ENCODE peak calls at places on chromosomes 12 and 14, in eight cellular contexts. One of them, this sample, is unnamed.

GRCh38 chr14:31159682-31160296 is 47.8 kb downstream of the HECTD1 start:
- DNase-seq in activated T-cell treated with anti-CD3 and anti-CD28 coated beads for 1 hour: no peak
- DNase-seq in germinal center: no peak
- DNase-seq in NCI-H2081: no peak
- DNase-seq in iPS-NIHi11: no peak
- DNase-seq in A673: peak
- DNase-seq in activated T-helper 1 cell treated with anti-CD3 and anti-CD28 coated beads, Interleukin-2, amount 50 U/mL, for 16 hours: no peak
- DNase-seq in T-helper 2 cell: no peak
- DNase-seq in this sample: no peak

GRCh38 chr14:74630881-74631690 is 19.0 kb upstream of the LTBP2 start:
- DNase-seq in activated T-cell treated with anti-CD3 and anti-CD28 coated beads for 1 hour: no peak
- DNase-seq in germinal center: no peak
- DNase-seq in NCI-H2081: no peak
- DNase-seq in iPS-NIHi11: no peak
- DNase-seq in A673: no peak
- DNase-seq in activated T-helper 1 cell treated with anti-CD3 and anti-CD28 coated beads, Interleukin-2, amount 50 U/mL, for 16 hours: no peak
- DNase-seq in T-helper 2 cell: no peak
- DNase-seq in this sample: no peak

GRCh38 chr12:131784909-131785762 is 43.1 kb upstream of the MMP17 start:
- DNase-seq in activated T-cell treated with anti-CD3 and anti-CD28 coated beads for 1 hour: no peak
- DNase-seq in germinal center: no peak
- DNase-seq in NCI-H2081: no peak
- DNase-seq in iPS-NIHi11: peak
- DNase-seq in A673: no peak
- DNase-seq in activated T-helper 1 cell treated with anti-CD3 and anti-CD28 coated beads, Interleukin-2, amount 50 U/mL, for 16 hours: no peak
- DNase-seq in T-helper 2 cell: no peak
- DNase-seq in this sample: peak

GRCh38 chr12:63045020-63045860 is 105.8 kb downstream of the AVPR1A start:
- DNase-seq in activated T-cell treated with anti-CD3 and anti-CD28 coated beads for 1 hour: no peak
- DNase-seq in germinal center: no peak
- DNase-seq in NCI-H2081: no peak
- DNase-seq in iPS-NIHi11: no peak
- DNase-seq in A673: no peak
- DNase-seq in activated T-helper 1 cell treated with anti-CD3 and anti-CD28 coated beads, Interleukin-2, amount 50 U/mL, for 16 hours: no peak
- DNase-seq in T-helper 2 cell: no peak
- DNase-seq in this sample: peak

GRCh38 chr12:72089678-72090077 is 151.0 kb downstream of the TPH2 start:
- DNase-seq in activated T-cell treated with anti-CD3 and anti-CD28 coated beads for 1 hour: no peak
- DNase-seq in germinal center: no peak
- DNase-seq in NCI-H2081: peak
- DNase-seq in iPS-NIHi11: no peak
- DNase-seq in A673: no peak
- DNase-seq in activated T-helper 1 cell treated with anti-CD3 and anti-CD28 coated beads, Interleukin-2, amount 50 U/mL, for 16 hours: no peak
- DNase-seq in T-helper 2 cell: no peak
- DNase-seq in this sample: no peak

GRCh38 chr14:103123634-103124500 is 606 bp downstream of the TNFAIP2 start:
- DNase-seq in activated T-cell treated with anti-CD3 and anti-CD28 coated beads for 1 hour: no peak
- DNase-seq in germinal center: no peak
- DNase-seq in NCI-H2081: no peak
- DNase-seq in iPS-NIHi11: peak
- DNase-seq in A673: no peak
- DNase-seq in activated T-helper 1 cell treated with anti-CD3 and anti-CD28 coated beads, Interleukin-2, amount 50 U/mL, for 16 hours: no peak
- DNase-seq in T-helper 2 cell: no peak
- DNase-seq in this sample: peak

GRCh38 chr12:29726321-29726692 is 57.4 kb downstream of the TMTC1 start:
- DNase-seq in activated T-cell treated with anti-CD3 and anti-CD28 coated beads for 1 hour: no peak
- DNase-seq in germinal center: no peak
- DNase-seq in NCI-H2081: no peak
- DNase-seq in iPS-NIHi11: no peak
- DNase-seq in A673: peak
- DNase-seq in activated T-helper 1 cell treated with anti-CD3 and anti-CD28 coated beads, Interleukin-2, amount 50 U/mL, for 16 hours: no peak
- DNase-seq in T-helper 2 cell: no peak
- DNase-seq in this sample: peak

GRCh38 chr14:88998027-88998426 is 173.6 kb downstream of the TTC8 start:
- DNase-seq in activated T-cell treated with anti-CD3 and anti-CD28 coated beads for 1 hour: no peak
- DNase-seq in germinal center: no peak
- DNase-seq in NCI-H2081: no peak
- DNase-seq in iPS-NIHi11: no peak
- DNase-seq in A673: no peak
- DNase-seq in activated T-helper 1 cell treated with anti-CD3 and anti-CD28 coated beads, Interleukin-2, amount 50 U/mL, for 16 hours: no peak
- DNase-seq in T-helper 2 cell: no peak
- DNase-seq in this sample: no peak

GRCh38 chr12:116927244-116927940 is 16.6 kb downstream of the FBXW8 start:
- DNase-seq in activated T-cell treated with anti-CD3 and anti-CD28 coated beads for 1 hour: no peak
- DNase-seq in germinal center: no peak
- DNase-seq in NCI-H2081: no peak
- DNase-seq in iPS-NIHi11: no peak
- DNase-seq in A673: no peak
- DNase-seq in activated T-helper 1 cell treated with anti-CD3 and anti-CD28 coated beads, Interleukin-2, amount 50 U/mL, for 16 hours: no peak
- DNase-seq in T-helper 2 cell: no peak
- DNase-seq in this sample: no peak

GRCh38 chr12:112017041-112017440 is 3.8 kb downstream of the ERP29 start:
- DNase-seq in activated T-cell treated with anti-CD3 and anti-CD28 coated beads for 1 hour: no peak
- DNase-seq in germinal center: no peak
- DNase-seq in NCI-H2081: no peak
- DNase-seq in iPS-NIHi11: no peak
- DNase-seq in A673: no peak
- DNase-seq in activated T-helper 1 cell treated with anti-CD3 and anti-CD28 coated beads, Interleukin-2, amount 50 U/mL, for 16 hours: no peak
- DNase-seq in T-helper 2 cell: no peak
- DNase-seq in this sample: no peak

GRCh38 chr14:74804219-74804825 is 41.2 kb downstream of the YLPM1 start:
- DNase-seq in activated T-cell treated with anti-CD3 and anti-CD28 coated beads for 1 hour: no peak
- DNase-seq in germinal center: peak
- DNase-seq in NCI-H2081: no peak
- DNase-seq in iPS-NIHi11: peak
- DNase-seq in A673: peak
- DNase-seq in activated T-helper 1 cell treated with anti-CD3 and anti-CD28 coated beads, Interleukin-2, amount 50 U/mL, for 16 hours: no peak
- DNase-seq in T-helper 2 cell: peak
- DNase-seq in this sample: peak

GRCh38 chr12:109735825-109736551 is 22.4 kb downstream of the FAM222A start:
- DNase-seq in activated T-cell treated with anti-CD3 and anti-CD28 coated beads for 1 hour: no peak
- DNase-seq in germinal center: no peak
- DNase-seq in NCI-H2081: no peak
- DNase-seq in iPS-NIHi11: no peak
- DNase-seq in A673: no peak
- DNase-seq in activated T-helper 1 cell treated with anti-CD3 and anti-CD28 coated beads, Interleukin-2, amount 50 U/mL, for 16 hours: no peak
- DNase-seq in T-helper 2 cell: no peak
- DNase-seq in this sample: no peak

GRCh38 chr14:64174922-64175782 is 119.0 kb downstream of the ESR2 start:
- DNase-seq in activated T-cell treated with anti-CD3 and anti-CD28 coated beads for 1 hour: no peak
- DNase-seq in germinal center: no peak
- DNase-seq in NCI-H2081: no peak
- DNase-seq in iPS-NIHi11: no peak
- DNase-seq in A673: no peak
- DNase-seq in activated T-helper 1 cell treated with anti-CD3 and anti-CD28 coated beads, Interleukin-2, amount 50 U/mL, for 16 hours: no peak
- DNase-seq in T-helper 2 cell: no peak
- DNase-seq in this sample: no peak

GRCh38 chr14:101501341-101501740 is 60.0 kb upstream of the DIO3 start:
- DNase-seq in activated T-cell treated with anti-CD3 and anti-CD28 coated beads for 1 hour: no peak
- DNase-seq in germinal center: no peak
- DNase-seq in NCI-H2081: no peak
- DNase-seq in iPS-NIHi11: no peak
- DNase-seq in A673: no peak
- DNase-seq in activated T-helper 1 cell treated with anti-CD3 and anti-CD28 coated beads, Interleukin-2, amount 50 U/mL, for 16 hours: no peak
- DNase-seq in T-helper 2 cell: no peak
- DNase-seq in this sample: no peak

GRCh38 chr14:28759056-28759657 is 7.4 kb upstream of the FOXG1 start:
- DNase-seq in activated T-cell treated with anti-CD3 and anti-CD28 coated beads for 1 hour: no peak
- DNase-seq in germinal center: no peak
- DNase-seq in NCI-H2081: no peak
- DNase-seq in iPS-NIHi11: no peak
- DNase-seq in A673: no peak
- DNase-seq in activated T-helper 1 cell treated with anti-CD3 and anti-CD28 coated beads, Interleukin-2, amount 50 U/mL, for 16 hours: no peak
- DNase-seq in T-helper 2 cell: no peak
- DNase-seq in this sample: no peak

GRCh38 chr12:132322206-132323132 is 6.9 kb downstream of the GALNT9 start:
- DNase-seq in activated T-cell treated with anti-CD3 and anti-CD28 coated beads for 1 hour: no peak
- DNase-seq in germinal center: no peak
- DNase-seq in NCI-H2081: no peak
- DNase-seq in iPS-NIHi11: no peak
- DNase-seq in A673: no peak
- DNase-seq in activated T-helper 1 cell treated with anti-CD3 and anti-CD28 coated beads, Interleukin-2, amount 50 U/mL, for 16 hours: no peak
- DNase-seq in T-helper 2 cell: no peak
- DNase-seq in this sample: peak

GRCh38 chr14:70653662-70654061 is 11.9 kb downstream of the TTC9 start:
- DNase-seq in activated T-cell treated with anti-CD3 and anti-CD28 coated beads for 1 hour: no peak
- DNase-seq in germinal center: no peak
- DNase-seq in NCI-H2081: no peak
- DNase-seq in iPS-NIHi11: no peak
- DNase-seq in A673: peak
- DNase-seq in activated T-helper 1 cell treated with anti-CD3 and anti-CD28 coated beads, Interleukin-2, amount 50 U/mL, for 16 hours: no peak
- DNase-seq in T-helper 2 cell: no peak
- DNase-seq in this sample: no peak

GRCh38 chr14:51468523-51468922 is 183.2 kb upstream of the FRMD6 start:
- DNase-seq in activated T-cell treated with anti-CD3 and anti-CD28 coated beads for 1 hour: no peak
- DNase-seq in germinal center: no peak
- DNase-seq in NCI-H2081: no peak
- DNase-seq in iPS-NIHi11: no peak
- DNase-seq in A673: no peak
- DNase-seq in activated T-helper 1 cell treated with anti-CD3 and anti-CD28 coated beads, Interleukin-2, amount 50 U/mL, for 16 hours: no peak
- DNase-seq in T-helper 2 cell: no peak
- DNase-seq in this sample: no peak

GRCh38 chr12:100801335-100801734 is 6.8 kb downstream of the ANO4 start:
- DNase-seq in activated T-cell treated with anti-CD3 and anti-CD28 coated beads for 1 hour: no peak
- DNase-seq in germinal center: no peak
- DNase-seq in NCI-H2081: no peak
- DNase-seq in iPS-NIHi11: no peak
- DNase-seq in A673: no peak
- DNase-seq in activated T-helper 1 cell treated with anti-CD3 and anti-CD28 coated beads, Interleukin-2, amount 50 U/mL, for 16 hours: no peak
- DNase-seq in T-helper 2 cell: no peak
- DNase-seq in this sample: no peak

GRCh38 chr12:49807991-49808580 is 20.1 kb downstream of the NCKAP5L start:
- DNase-seq in activated T-cell treated with anti-CD3 and anti-CD28 coated beads for 1 hour: no peak
- DNase-seq in germinal center: no peak
- DNase-seq in NCI-H2081: no peak
- DNase-seq in iPS-NIHi11: no peak
- DNase-seq in A673: no peak
- DNase-seq in activated T-helper 1 cell treated with anti-CD3 and anti-CD28 coated beads, Interleukin-2, amount 50 U/mL, for 16 hours: no peak
- DNase-seq in T-helper 2 cell: no peak
- DNase-seq in this sample: no peak

GRCh38 chr12:127903146-127903545 is 363.8 kb upstream of the TMEM132C start:
- DNase-seq in activated T-cell treated with anti-CD3 and anti-CD28 coated beads for 1 hour: no peak
- DNase-seq in germinal center: no peak
- DNase-seq in NCI-H2081: no peak
- DNase-seq in iPS-NIHi11: no peak
- DNase-seq in A673: no peak
- DNase-seq in activated T-helper 1 cell treated with anti-CD3 and anti-CD28 coated beads, Interleukin-2, amount 50 U/mL, for 16 hours: no peak
- DNase-seq in T-helper 2 cell: no peak
- DNase-seq in this sample: peak

GRCh38 chr14:85538636-85539035 is 8.7 kb downstream of the FLRT2 start:
- DNase-seq in activated T-cell treated with anti-CD3 and anti-CD28 coated beads for 1 hour: no peak
- DNase-seq in germinal center: no peak
- DNase-seq in NCI-H2081: no peak
- DNase-seq in iPS-NIHi11: no peak
- DNase-seq in A673: no peak
- DNase-seq in activated T-helper 1 cell treated with anti-CD3 and anti-CD28 coated beads, Interleukin-2, amount 50 U/mL, for 16 hours: no peak
- DNase-seq in T-helper 2 cell: no peak
- DNase-seq in this sample: no peak

GRCh38 chr12:1592444-1593231 is 1.7 kb downstream of the FBXL14 start:
- DNase-seq in activated T-cell treated with anti-CD3 and anti-CD28 coated beads for 1 hour: peak
- DNase-seq in germinal center: peak
- DNase-seq in NCI-H2081: peak
- DNase-seq in iPS-NIHi11: no peak
- DNase-seq in A673: peak
- DNase-seq in activated T-helper 1 cell treated with anti-CD3 and anti-CD28 coated beads, Interleukin-2, amount 50 U/mL, for 16 hours: peak
- DNase-seq in T-helper 2 cell: peak
- DNase-seq in this sample: peak

GRCh38 chr12:98955284-98955683 is 310.2 kb downstream of the APAF1 start:
- DNase-seq in activated T-cell treated with anti-CD3 and anti-CD28 coated beads for 1 hour: no peak
- DNase-seq in germinal center: no peak
- DNase-seq in NCI-H2081: peak
- DNase-seq in iPS-NIHi11: peak
- DNase-seq in A673: peak
- DNase-seq in activated T-helper 1 cell treated with anti-CD3 and anti-CD28 coated beads, Interleukin-2, amount 50 U/mL, for 16 hours: no peak
- DNase-seq in T-helper 2 cell: peak
- DNase-seq in this sample: peak

GRCh38 chr14:37369446-37369845 is 171.7 kb downstream of the MIPOL1 start:
- DNase-seq in activated T-cell treated with anti-CD3 and anti-CD28 coated beads for 1 hour: no peak
- DNase-seq in germinal center: no peak
- DNase-seq in NCI-H2081: peak
- DNase-seq in iPS-NIHi11: no peak
- DNase-seq in A673: no peak
- DNase-seq in activated T-helper 1 cell treated with anti-CD3 and anti-CD28 coated beads, Interleukin-2, amount 50 U/mL, for 16 hours: no peak
- DNase-seq in T-helper 2 cell: no peak
- DNase-seq in this sample: no peak

This sample was measured in fibroblast of pulmonary artery.